ENCODE peak calls at places on chromosome 20, in eight cellular contexts. X, H, T, R, M, U, O and F are unnamed samples.

GRCh38 chr20:35277531-35278395 is at the start of gene MMP24OS:
- DNase-seq in X (peak), H (peak), T (peak), R (peak), M (peak), U (peak), O (peak), F (peak)

GRCh38 chr20:63056236-63057132 is 49.7 kb upstream of the BHLHE23 start:
- DNase-seq in X (peak), H (peak), T (peak), R (no peak), M (peak), U (no peak), O (no peak), F (peak)

GRCh38 chr20:64102647-64103354 is 4.6 kb downstream of the NPBWR2 start:
- DNase-seq in X (peak), H (no peak), T (no peak), R (no peak), M (no peak), U (no peak), O (no peak), F (no peak)

GRCh38 chr20:9912858-9913434 is 74.1 kb upstream of the PAK5 start:
- DNase-seq in X (no peak), H (peak), T (peak), R (peak), M (peak), U (peak), O (peak), F (peak)

GRCh38 chr20:19930461-19930860 is 86.7 kb upstream of the NAA20 start:
- DNase-seq in X (no peak), H (no peak), T (no peak), R (no peak), M (no peak), U (no peak), O (no peak), F (no peak)

GRCh38 chr20:31713312-31714049 is 9.2 kb downstream of the BCL2L1 start:
- DNase-seq in X (peak), H (no peak), T (no peak), R (peak), M (peak), U (peak), O (peak), F (peak)

GRCh38 chr20:4898282-4898681 is 103.0 kb downstream of the SLC23A2 start:
- DNase-seq in X (no peak), H (no peak), T (no peak), R (peak), M (no peak), U (peak), O (peak), F (no peak)

GRCh38 chr20:273884-274283 is 16.4 kb downstream of the DEFB132 start:
- DNase-seq in X (no peak), H (no peak), T (no peak), R (no peak), M (no peak), U (no peak), O (no peak), F (no peak)

GRCh38 chr20:10861086-10861485 is 187.3 kb upstream of the JAG1 start:
- DNase-seq in X (no peak), H (peak), T (no peak), R (peak), M (peak), U (peak), O (peak), F (no peak)

GRCh38 chr20:63639093-63639860 is 12.4 kb upstream of the GMEB2 start:
- DNase-seq in X (no peak), H (no peak), T (no peak), R (no peak), M (no peak), U (no peak), O (no peak), F (no peak)

GRCh38 chr20:52439385-52439784 is 247.8 kb upstream of the ZFP64 start:
- DNase-seq in X (no peak), H (no peak), T (no peak), R (no peak), M (no peak), U (no peak), O (no peak), F (no peak)

GRCh38 chr20:34663213-34663943 is 13.5 kb downstream of the PIGU start:
- DNase-seq in X (no peak), H (no peak), T (no peak), R (no peak), M (no peak), U (no peak), O (no peak), F (no peak)

GRCh38 chr20:43975096-43975768 is 60.6 kb downstream of the TOX2 start:
- DNase-seq in X (no peak), H (no peak), T (no peak), R (peak), M (peak), U (peak), O (peak), F (no peak)

DNA sequence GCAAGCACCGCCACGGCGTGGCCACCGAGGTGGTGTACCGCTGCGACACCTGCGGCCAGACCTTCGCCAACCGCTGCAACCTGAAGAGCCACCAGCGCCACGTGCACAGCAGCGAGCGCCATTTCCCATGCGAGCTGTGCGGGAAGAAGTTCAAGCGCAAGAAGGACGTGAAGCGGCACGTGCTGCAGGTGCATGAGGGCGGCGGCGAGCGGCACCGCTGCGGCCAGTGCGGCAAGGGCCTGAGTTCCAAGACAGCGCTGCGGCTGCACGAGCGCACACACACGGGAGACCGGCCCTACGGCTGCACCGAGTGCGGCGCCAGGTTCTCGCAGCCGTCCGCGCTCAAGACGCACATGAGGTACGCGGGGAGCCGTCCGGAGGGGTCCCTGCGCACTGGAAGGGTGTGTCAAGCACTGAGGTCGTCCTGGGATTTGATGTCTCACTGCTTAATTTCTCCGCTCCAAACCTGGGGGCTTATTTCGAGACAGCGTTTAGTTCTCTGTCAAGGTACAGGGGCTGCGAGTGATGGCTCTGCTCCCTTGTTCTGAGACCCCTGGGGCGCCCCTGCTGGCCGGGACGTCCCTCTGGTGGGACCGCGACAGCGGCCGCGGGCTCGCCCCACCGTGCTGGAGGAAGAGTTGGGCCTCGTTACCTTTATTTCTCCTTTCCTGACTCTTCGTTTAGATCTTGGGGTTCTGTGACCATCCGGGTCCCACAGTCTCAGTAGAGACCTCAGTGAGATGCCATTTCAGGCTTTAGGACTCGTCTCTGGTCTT is 3.6 kb downstream of the GZF1 start:
- DNase-seq in X (no peak), H (no peak), T (no peak), R (no peak), M (no peak), U (no peak), O (no peak), F (no peak)
- TF ChIP-seq CTCF in X (no peak), H (no peak), T (no peak), R (no peak), M (peak), U (no peak), O (no peak), F (no peak)

GRCh38 chr20:23101696-23102095 is 15.6 kb upstream of the CD93 start:
- DNase-seq in X (no peak), H (no peak), T (no peak), R (no peak), M (no peak), U (no peak), O (no peak), F (no peak)

GRCh38 chr20:23103284-23104018 is 17.3 kb upstream of the CD93 start:
- DNase-seq in X (no peak), H (no peak), T (no peak), R (peak), M (no peak), U (no peak), O (peak), F (no peak)

GRCh38 chr20:23108871-23109270 is 22.7 kb upstream of the CD93 start:
- DNase-seq in X (no peak), H (no peak), T (no peak), R (no peak), M (no peak), U (no peak), O (no peak), F (no peak)

GRCh38 chr20:23105193-23105592 is 19.1 kb upstream of the CD93 start:
- DNase-seq in X (peak), H (no peak), T (no peak), R (no peak), M (no peak), U (no peak), O (no peak), F (no peak)

DNA sequence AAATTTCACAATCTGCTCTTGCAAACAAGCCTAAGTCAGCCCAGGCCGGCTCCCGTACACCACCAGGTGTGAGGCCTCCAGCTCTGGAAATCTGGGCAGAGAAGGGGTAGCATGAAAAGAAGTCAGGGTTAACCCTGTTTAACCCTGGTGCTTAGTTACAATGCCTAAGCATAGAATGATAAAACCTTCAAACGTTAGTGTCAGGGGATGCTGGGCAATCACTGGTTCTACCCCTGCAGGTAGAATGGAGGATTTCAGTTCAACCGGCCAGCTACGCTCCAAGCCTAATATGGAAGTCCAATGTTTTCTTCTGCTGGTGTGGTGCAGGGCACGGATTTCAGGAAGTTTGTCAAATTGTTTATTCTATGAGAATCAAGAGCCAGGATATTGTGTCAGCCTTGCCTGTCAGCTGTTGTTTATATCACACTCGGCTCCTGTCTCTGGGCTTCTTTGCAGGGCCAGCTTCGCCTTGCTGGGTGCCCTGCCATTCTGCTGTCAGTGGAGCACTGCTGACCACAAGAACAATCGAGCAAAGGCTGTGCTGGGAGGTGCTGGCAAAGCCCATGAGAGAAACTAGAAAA is 20.2 kb upstream of the CD93 start:
- DNase-seq in X (peak), H (peak), T (no peak), R (no peak), M (no peak), U (peak), O (peak), F (peak)
- TF ChIP-seq CTCF in X (peak), H (no peak), T (no peak), R (no peak), M (no peak), U (peak), O (peak), F (peak)

GRCh38 chr20:40741507-40742106 is 52.6 kb upstream of the MAFB start:
- DNase-seq in X (no peak), H (peak), T (peak), R (peak), M (peak), U (no peak), O (peak), F (peak)
- TF ChIP-seq CTCF in X (peak), H (peak), T (peak), R (peak), M (peak), U (peak), O (peak), F (peak)

DNA sequence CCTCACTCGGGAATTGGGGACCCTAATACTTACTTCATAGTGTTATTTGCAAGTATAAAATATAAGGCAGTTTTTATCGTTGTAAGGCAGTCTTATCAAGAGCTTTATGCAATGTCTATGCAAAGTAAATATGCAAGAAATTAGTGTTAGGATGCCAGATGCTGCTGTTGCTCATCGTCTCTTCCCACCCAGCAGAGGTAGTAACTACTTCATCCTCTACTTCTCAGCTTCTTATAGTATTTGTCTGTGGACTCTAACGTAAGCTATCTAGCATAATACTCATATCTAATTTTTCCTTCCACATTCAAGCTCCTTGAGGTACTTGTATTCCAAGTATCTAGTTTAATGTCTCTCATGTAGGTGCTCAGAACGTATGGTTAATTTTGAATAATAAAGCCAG is 11.6 kb downstream of the PLCG1 start:
- DNase-seq in X (no peak), H (no peak), T (no peak), R (no peak), M (no peak), U (no peak), O (no peak), F (no peak)
- TF ChIP-seq CTCF in X (no peak), H (no peak), T (no peak), R (no peak), M (no peak), U (no peak), O (no peak), F (no peak)

GRCh38 chr20:40339661-40340449 is 349.2 kb downstream of the MAFB start:
- DNase-seq in X (peak), H (peak), T (no peak), R (no peak), M (no peak), U (no peak), O (peak), F (no peak)

GRCh38 chr20:40335437-40335836 is 353.6 kb downstream of the MAFB start:
- DNase-seq in X (no peak), H (no peak), T (no peak), R (no peak), M (no peak), U (no peak), O (no peak), F (no peak)

GRCh38 chr20:40336034-40336433 is 353.0 kb downstream of the MAFB start:
- DNase-seq in X (no peak), H (no peak), T (no peak), R (peak), M (no peak), U (no peak), O (no peak), F (no peak)

GRCh38 chr20:40333591-40333990 is 355.4 kb downstream of the MAFB start:
- DNase-seq in X (no peak), H (no peak), T (no peak), R (no peak), M (no peak), U (no peak), O (no peak), F (no peak)

DNA sequence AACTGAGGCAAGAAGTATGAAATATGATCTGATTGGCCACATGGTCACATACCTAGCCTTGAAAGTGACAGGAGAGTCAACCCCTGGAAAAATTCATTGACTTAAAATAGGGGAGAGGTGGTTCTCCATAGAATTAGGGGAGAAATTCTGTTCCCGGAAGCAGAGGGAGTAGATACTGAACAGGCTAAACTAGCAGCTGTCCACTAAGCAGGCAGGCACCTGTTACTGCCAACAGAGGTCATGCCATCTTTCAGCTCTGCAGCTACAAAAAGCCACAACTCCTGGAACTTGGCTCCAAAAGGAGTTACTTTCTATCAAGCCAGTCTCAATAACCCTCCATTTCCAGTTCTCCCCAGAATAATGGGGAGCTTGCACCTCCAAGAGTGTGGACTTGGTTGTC is 352.5 kb downstream of the MAFB start:
- DNase-seq in X (no peak), H (no peak), T (no peak), R (no peak), M (no peak), U (no peak), O (no peak), F (no peak)
- TF ChIP-seq CTCF in X (no peak), H (no peak), T (no peak), R (no peak), M (no peak), U (no peak), O (no peak), F (no peak)

DNA sequence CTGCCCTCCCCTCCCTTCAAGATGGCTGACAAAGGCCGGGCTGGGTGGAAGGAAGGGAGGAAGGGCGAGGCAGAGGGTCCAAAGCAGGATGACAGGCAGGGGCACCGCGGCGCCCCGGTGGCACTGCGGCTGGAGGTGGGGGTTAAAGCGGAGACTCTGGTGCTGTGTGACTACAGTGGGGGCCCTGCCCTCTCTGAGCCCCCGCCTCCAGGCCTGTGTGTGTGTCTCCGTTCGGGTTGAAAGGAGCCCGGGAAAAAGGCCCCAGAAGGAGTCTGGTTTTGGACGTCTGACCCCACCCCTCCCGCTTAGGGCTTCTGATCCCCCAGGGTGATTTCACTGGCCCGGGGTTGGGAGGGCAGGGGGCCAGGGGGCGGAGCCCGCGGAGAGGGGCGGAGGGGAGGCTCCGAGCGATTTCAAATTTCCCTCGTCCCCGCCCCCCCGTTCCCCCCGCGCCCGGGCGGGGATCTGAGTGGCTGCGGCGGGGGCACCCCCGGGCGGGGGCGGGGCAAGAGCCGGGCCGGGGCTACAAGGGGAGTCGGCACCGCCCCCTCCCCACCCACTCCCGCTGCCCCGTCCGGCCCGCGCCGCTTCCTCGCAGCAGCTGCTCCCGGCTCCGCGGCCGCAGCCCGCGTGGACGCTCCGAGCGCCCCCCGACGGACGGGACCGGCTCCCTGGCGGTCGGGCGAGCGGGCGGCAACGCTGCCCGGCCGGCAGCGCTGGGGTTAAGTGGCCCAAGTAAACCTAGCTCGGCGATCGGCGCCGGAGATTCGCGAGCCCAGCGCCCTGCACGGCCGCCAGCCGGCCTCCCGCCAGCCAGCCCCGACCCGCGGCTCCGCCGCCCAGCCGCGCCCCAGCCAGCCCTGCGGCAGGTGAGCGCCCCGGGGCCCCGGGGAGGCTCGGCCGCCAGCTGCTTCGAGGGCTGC is at the start of gene DNMT3B:
- DNase-seq in X (peak), H (peak), T (peak), R (peak), M (peak), U (peak), O (peak), F (peak)
- TF ChIP-seq CTCF in X (peak), H (no peak), T (peak), R (no peak), M (peak), U (peak), O (no peak), F (peak)

GRCh38 chr20:48986899-48987298 is 59.2 kb upstream of the CSE1L start:
- DNase-seq in X (no peak), H (peak), T (peak), R (no peak), M (no peak), U (no peak), O (peak), F (no peak)
- TF ChIP-seq CTCF in X (peak), H (peak), T (peak), R (no peak), M (peak), U (peak), O (peak), F (no peak)

GRCh38 chr20:47535088-47535487 is 33.4 kb downstream of the NCOA3 start:
- DNase-seq in X (no peak), H (no peak), T (peak), R (no peak), M (no peak), U (no peak), O (no peak), F (peak)
- TF ChIP-seq CTCF in X (no peak), H (no peak), T (peak), R (no peak), M (peak), U (peak), O (no peak), F (no peak)